ENCODE peak calls at places on chromosome 19, in ten cellular contexts. L is HCT116; V is uterus; H is heart left ventricle; K is transverse colon; Y is heart right ventricle; T is ascending aorta; W is CD4-positive, alpha-beta T cell; X is prostate gland; I is WERI-Rb-1. M is an unnamed sample.

GRCh38 chr19:52735734-52736133 is 890 bp upstream of the ZNF611 start:
- DNase-seq in L (no peak), V (peak; percentile 75), H (peak; percentile 85), K (peak; percentile 68), Y (peak; percentile 88), T (peak; percentile 14), W (no peak), X (peak; percentile 61), I (peak; percentile 95), M (no peak)

GRCh38 chr19:6495947-6496346 is 6.2 kb downstream of the TUBB4A start:
- DNase-seq in L (no peak), V (no peak), H (no peak), K (no peak), Y (no peak), T (no peak), W (no peak), X (no peak), I (no peak), M (no peak)

GRCh38 chr19:48290923-48291700 is 21.2 kb downstream of the ZNF114 start:
- DNase-seq in L (no peak), V (peak; percentile 90), H (peak; percentile 80), K (peak; percentile 75), Y (peak; percentile 77), T (no peak), W (peak; percentile 45), X (peak; percentile 65), I (peak; percentile 69), M (no peak)

GRCh38 chr19:10780368-10780767 is 55.6 kb downstream of the TMED1 start:
- DNase-seq in L (no peak), V (no peak), H (peak; percentile 63), K (peak; percentile 42), Y (peak; percentile 72), T (peak; percentile 60), W (no peak), X (no peak), I (no peak), M (no peak)

GRCh38 chr19:42140125-42140754 is 8.0 kb upstream of the POU2F2 start:
- DNase-seq in L (no peak), V (no peak), H (peak; percentile 69), K (peak; percentile 48), Y (peak; percentile 72), T (no peak), W (no peak), X (no peak), I (no peak), M (peak; percentile 12)

GRCh38 chr19:58170860-58171259 is 12.0 kb upstream of the ZNF274 start:
- DNase-seq in L (no peak), V (no peak), H (no peak), K (no peak), Y (no peak), T (no peak), W (no peak), X (no peak), I (no peak), M (peak; percentile 50)

GRCh38 chr19:16626796-16627193 is 1.2 kb downstream of the MED26 start:
- DNase-seq in L (no peak), V (no peak), H (no peak), K (no peak), Y (no peak), T (no peak), W (no peak), X (no peak), I (no peak), M (no peak)

GRCh38 chr19:41001243-41001971 is 10.3 kb downstream of the CYP2B6 start:
- DNase-seq in L (peak; percentile 43), V (no peak), H (no peak), K (no peak), Y (no peak), T (no peak), W (no peak), X (no peak), I (peak; percentile 36), M (no peak)

GRCh38 chr19:21023901-21024300 is 3.4 kb downstream of the ZNF430 start:
- DNase-seq in L (no peak), V (no peak), H (no peak), K (no peak), Y (no peak), T (no peak), W (no peak), X (no peak), I (no peak), M (peak; percentile 51)

GRCh38 chr19:2926341-2927031 is 18.3 kb downstream of the ZNF77 start:
- DNase-seq in L (no peak), V (no peak), H (no peak), K (no peak), Y (no peak), T (no peak), W (no peak), X (no peak), I (no peak), M (no peak)

GRCh38 chr19:51772977-51773376 is 12.0 kb downstream of the FPR2 start:
- DNase-seq in L (no peak), V (no peak), H (no peak), K (no peak), Y (no peak), T (no peak), W (no peak), X (no peak), I (peak; percentile 27), M (no peak)

GRCh38 chr19:30335306-30335886 is 36.8 kb upstream of the ZNF536 start:
- DNase-seq in L (no peak), V (no peak), H (no peak), K (no peak), Y (no peak), T (no peak), W (no peak), X (no peak), I (no peak), M (no peak)

GRCh38 chr19:30332445-30333234 is 39.5 kb upstream of the ZNF536 start:
- DNase-seq in L (no peak), V (no peak), H (no peak), K (no peak), Y (no peak), T (no peak), W (no peak), X (no peak), I (no peak), M (no peak)

GRCh38 chr19:30336290-30336689 is 35.9 kb upstream of the ZNF536 start:
- DNase-seq in L (no peak), V (no peak), H (no peak), K (no peak), Y (no peak), T (no peak), W (no peak), X (no peak), I (no peak), M (no peak)

GRCh38 chr19:30333291-30334065 is 38.7 kb upstream of the ZNF536 start:
- DNase-seq in L (no peak), V (no peak), H (no peak), K (no peak), Y (no peak), T (no peak), W (no peak), X (no peak), I (no peak), M (no peak)

DNA sequence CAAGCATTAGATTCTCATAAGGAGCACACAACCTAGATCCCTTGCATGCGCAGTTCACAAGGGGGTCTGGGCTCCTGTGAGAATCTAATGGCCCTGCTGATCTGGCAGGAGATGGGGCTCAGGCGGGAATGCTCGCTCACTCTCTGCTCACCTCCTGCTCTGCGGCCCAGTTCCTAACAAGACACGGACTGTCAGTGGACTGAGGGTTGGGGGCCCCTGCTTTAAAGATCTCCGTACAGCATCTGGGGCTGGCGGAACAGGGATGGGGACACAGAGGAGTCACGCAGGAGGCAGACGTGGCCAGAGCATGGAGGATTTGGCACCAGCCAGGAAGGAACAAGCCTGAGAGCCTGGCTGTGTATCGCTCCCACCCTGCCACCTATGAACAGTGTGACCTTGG is 37.3 kb upstream of the ZNF536 start:
- DNase-seq in L (no peak), V (no peak), H (no peak), K (no peak), Y (no peak), T (no peak), W (no peak), X (no peak), I (no peak), M (no peak)
- H3K27ac ChIP-seq in L (no peak overlapping the region), V (no peak overlapping the region), H (no peak overlapping the region), K (no peak overlapping the region), Y (no peak overlapping the region), T (no peak overlapping the region), W (no peak overlapping the region), X (no peak overlapping the region), I (no peak overlapping the region), M (no peak overlapping the region)

GRCh38 chr19:46687438-46688145 is 26.6 kb upstream of the DACT3 start:
- DNase-seq in L (no peak), V (no peak), H (no peak), K (no peak), Y (no peak), T (no peak), W (no peak), X (no peak), I (no peak), M (no peak)
- H3K27ac ChIP-seq in L (no peak overlapping the region), V (no peak overlapping the region), H (no peak overlapping the region), K (no peak overlapping the region), Y (no peak overlapping the region), T (no peak overlapping the region), W (no peak overlapping the region), X (no peak overlapping the region), I (no peak overlapping the region), M (no peak overlapping the region)

DNA sequence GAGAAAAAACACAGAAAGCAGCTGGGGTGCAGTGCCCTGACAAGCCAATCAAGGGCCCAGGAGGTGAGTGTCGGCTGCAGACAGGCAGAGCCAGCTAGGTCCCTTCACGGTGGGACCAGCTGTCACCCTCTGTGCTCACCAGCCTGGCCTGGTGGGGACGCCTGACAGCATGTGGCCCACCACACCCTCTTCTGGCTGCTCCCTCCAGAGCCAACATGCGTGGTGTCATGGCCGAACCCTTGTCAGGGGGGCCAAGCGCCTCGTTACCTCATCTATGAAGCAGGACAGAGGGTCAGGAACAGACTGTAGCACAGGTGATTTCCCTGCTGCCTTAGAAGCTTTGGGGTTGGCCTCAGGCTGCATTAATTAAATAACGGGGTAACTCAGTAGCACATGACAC is 40.0 kb upstream of the ISYNA1 start:
- DNase-seq in L (no peak), V (no peak), H (no peak), K (no peak), Y (no peak), T (no peak), W (no peak), X (no peak), I (peak; percentile 28), M (no peak)
- H3K27ac ChIP-seq in L (no peak overlapping the region), V (peak overlapping the region; percentile 75), H (peak overlapping the region; percentile 83), K (peak overlapping the region; percentile 82), Y (peak overlapping the region; percentile 92), T (peak overlapping the region; percentile 82), W (peak overlapping the region; percentile 57), X (no peak overlapping the region), I (no peak overlapping the region), M (peak overlapping the region; percentile 65)

GRCh38 chr19:11881151-11881800 is 6.3 kb upstream of the ZNF69 start:
- DNase-seq in L (peak; percentile 23), V (peak; percentile 31), H (peak; percentile 47), K (peak; percentile 73), Y (peak; percentile 53), T (no peak), W (peak; percentile 58), X (peak; percentile 49), I (peak; percentile 72), M (no peak)

GRCh38 chr19:11887618-11888531 is at the start of gene ZNF69:
- DNase-seq in L (no peak), V (peak; percentile 75), H (peak; percentile 88), K (peak; percentile 94), Y (peak; percentile 91), T (peak; percentile 59), W (peak; percentile 53), X (peak; percentile 91), I (peak; percentile 96), M (no peak)

GRCh38 chr19:11890634-11891033 is 3.1 kb downstream of the ZNF69 start:
- DNase-seq in L (no peak), V (no peak), H (no peak), K (no peak), Y (no peak), T (no peak), W (no peak), X (no peak), I (no peak), M (no peak)

GRCh38 chr19:11887247-11887617 is 350 bp upstream of the ZNF69 start:
- DNase-seq in L (no peak), V (no peak), H (no peak), K (no peak), Y (no peak), T (no peak), W (no peak), X (no peak), I (peak; percentile 51), M (no peak)
- H3K27ac ChIP-seq in L (no peak overlapping the region), V (peak overlapping the region; percentile 80), H (peak overlapping the region; percentile 85), K (peak overlapping the region; percentile 93), Y (peak overlapping the region; percentile 83), T (peak overlapping the region; percentile 91), W (peak overlapping the region; percentile 50), X (peak overlapping the region; percentile 92), I (peak overlapping the region; percentile 90), M (no peak overlapping the region)

M was measured in epithelial cell of prostate.